ENCODE peak calls at places on chromosome 13, in nine cellular contexts. One of them, this sample, is unnamed.

GRCh38 chr13:99083976-99084375 is 106.1 kb upstream of the DOCK9 start:
- DNase-seq in upper lobe of right lung: no peak
- DNase-seq in pancreas: no peak
- DNase-seq in H9: no peak
- DNase-seq in esophagus squamous epithelium: no peak
- DNase-seq in AG04450: no peak
- DNase-seq in MM.1S: peak; percentile 57
- DNase-seq in thoracic aorta: no peak
- DNase-seq in Panc1: no peak
- DNase-seq in this sample: no peak

GRCh38 chr13:31739226-31739625 is at the start of gene RXFP2:
- DNase-seq in AG04450: no peak
- DNase-seq in upper lobe of right lung: no peak
- DNase-seq in MM.1S: no peak
- DNase-seq in thoracic aorta: no peak
- DNase-seq in H9: no peak
- DNase-seq in esophagus squamous epithelium: no peak
- DNase-seq in Panc1: no peak
- DNase-seq in pancreas: no peak
- DNase-seq in this sample: no peak

GRCh38 chr13:98447881-98448641 is 128.8 kb downstream of the STK24 start:
- DNase-seq in pancreas: no peak
- DNase-seq in Panc1: no peak
- DNase-seq in thoracic aorta: no peak
- DNase-seq in H9: peak; percentile 76
- DNase-seq in esophagus squamous epithelium: no peak
- DNase-seq in AG04450: no peak
- DNase-seq in MM.1S: no peak
- DNase-seq in upper lobe of right lung: peak; percentile 63
- DNase-seq in this sample: no peak

GRCh38 chr13:51271528-51272070 is 49.4 kb downstream of the FAM124A start:
- DNase-seq in MM.1S: no peak
- DNase-seq in Panc1: no peak
- DNase-seq in upper lobe of right lung: no peak
- DNase-seq in pancreas: no peak
- DNase-seq in H9: peak; percentile 13
- DNase-seq in esophagus squamous epithelium: no peak
- DNase-seq in AG04450: no peak
- DNase-seq in thoracic aorta: no peak
- DNase-seq in this sample: no peak

GRCh38 chr13:97274782-97275252 is 52.7 kb downstream of the MBNL2 start:
- DNase-seq in Panc1: no peak
- DNase-seq in esophagus squamous epithelium: no peak
- DNase-seq in upper lobe of right lung: no peak
- DNase-seq in thoracic aorta: no peak
- DNase-seq in MM.1S: no peak
- DNase-seq in pancreas: no peak
- DNase-seq in H9: no peak
- DNase-seq in AG04450: no peak
- DNase-seq in this sample: no peak

GRCh38 chr13:76231522-76232167 is 595.5 kb downstream of the LMO7 start:
- DNase-seq in Panc1: no peak
- DNase-seq in esophagus squamous epithelium: no peak
- DNase-seq in upper lobe of right lung: no peak
- DNase-seq in AG04450: no peak
- DNase-seq in pancreas: no peak
- DNase-seq in thoracic aorta: no peak
- DNase-seq in MM.1S: no peak
- DNase-seq in H9: peak; percentile 31
- DNase-seq in this sample: no peak

GRCh38 chr13:98333481-98333880 is 156.4 kb upstream of the RNF113B start:
- DNase-seq in H9: no peak
- DNase-seq in MM.1S: no peak
- DNase-seq in AG04450: no peak
- DNase-seq in pancreas: no peak
- DNase-seq in esophagus squamous epithelium: no peak
- DNase-seq in upper lobe of right lung: no peak
- DNase-seq in thoracic aorta: no peak
- DNase-seq in Panc1: no peak
- DNase-seq in this sample: no peak

GRCh38 chr13:99203601-99204579 is 3.2 kb downstream of the UBAC2 start:
- DNase-seq in thoracic aorta: no peak
- DNase-seq in AG04450: no peak
- DNase-seq in MM.1S: no peak
- DNase-seq in esophagus squamous epithelium: no peak
- DNase-seq in H9: no peak
- DNase-seq in Panc1: no peak
- DNase-seq in pancreas: no peak
- DNase-seq in upper lobe of right lung: no peak
- DNase-seq in this sample: no peak

GRCh38 chr13:79678100-79678499 is 197.1 kb downstream of the NDFIP2 start:
- DNase-seq in upper lobe of right lung: no peak
- DNase-seq in thoracic aorta: no peak
- DNase-seq in AG04450: no peak
- DNase-seq in Panc1: no peak
- DNase-seq in MM.1S: no peak
- DNase-seq in H9: no peak
- DNase-seq in esophagus squamous epithelium: no peak
- DNase-seq in pancreas: no peak
- DNase-seq in this sample: no peak

GRCh38 chr13:25977216-25977615 is 74.6 kb downstream of the SHISA2 start:
- DNase-seq in pancreas: no peak
- DNase-seq in AG04450: no peak
- DNase-seq in H9: peak; percentile 94
- DNase-seq in thoracic aorta: no peak
- DNase-seq in upper lobe of right lung: no peak
- DNase-seq in esophagus squamous epithelium: no peak
- DNase-seq in MM.1S: no peak
- DNase-seq in Panc1: no peak
- DNase-seq in this sample: no peak

GRCh38 chr13:30863796-30864195 is 42.3 kb upstream of the MEDAG start:
- DNase-seq in H9: peak; percentile 45
- DNase-seq in esophagus squamous epithelium: no peak
- DNase-seq in AG04450: no peak
- DNase-seq in MM.1S: no peak
- DNase-seq in pancreas: no peak
- DNase-seq in Panc1: no peak
- DNase-seq in thoracic aorta: no peak
- DNase-seq in upper lobe of right lung: no peak
- DNase-seq in this sample: no peak

GRCh38 chr13:29562762-29563161 is 32.7 kb downstream of the SLC7A1 start:
- DNase-seq in thoracic aorta: no peak
- DNase-seq in Panc1: no peak
- DNase-seq in esophagus squamous epithelium: no peak
- DNase-seq in pancreas: no peak
- DNase-seq in H9: no peak
- DNase-seq in upper lobe of right lung: no peak
- DNase-seq in MM.1S: no peak
- DNase-seq in AG04450: no peak
- DNase-seq in this sample: no peak

GRCh38 chr13:86870388-86870966 is 800.7 kb upstream of the SLITRK5 start:
- DNase-seq in pancreas: no peak
- DNase-seq in H9: no peak
- DNase-seq in upper lobe of right lung: no peak
- DNase-seq in esophagus squamous epithelium: no peak
- DNase-seq in Panc1: no peak
- DNase-seq in AG04450: no peak
- DNase-seq in thoracic aorta: no peak
- DNase-seq in MM.1S: no peak
- DNase-seq in this sample: no peak

GRCh38 chr13:36907801-36908200 is 12.2 kb downstream of the SMAD9 start:
- DNase-seq in MM.1S: no peak
- DNase-seq in Panc1: no peak
- DNase-seq in upper lobe of right lung: no peak
- DNase-seq in H9: no peak
- DNase-seq in esophagus squamous epithelium: no peak
- DNase-seq in AG04450: no peak
- DNase-seq in thoracic aorta: no peak
- DNase-seq in pancreas: no peak
- DNase-seq in this sample: no peak

DNA sequence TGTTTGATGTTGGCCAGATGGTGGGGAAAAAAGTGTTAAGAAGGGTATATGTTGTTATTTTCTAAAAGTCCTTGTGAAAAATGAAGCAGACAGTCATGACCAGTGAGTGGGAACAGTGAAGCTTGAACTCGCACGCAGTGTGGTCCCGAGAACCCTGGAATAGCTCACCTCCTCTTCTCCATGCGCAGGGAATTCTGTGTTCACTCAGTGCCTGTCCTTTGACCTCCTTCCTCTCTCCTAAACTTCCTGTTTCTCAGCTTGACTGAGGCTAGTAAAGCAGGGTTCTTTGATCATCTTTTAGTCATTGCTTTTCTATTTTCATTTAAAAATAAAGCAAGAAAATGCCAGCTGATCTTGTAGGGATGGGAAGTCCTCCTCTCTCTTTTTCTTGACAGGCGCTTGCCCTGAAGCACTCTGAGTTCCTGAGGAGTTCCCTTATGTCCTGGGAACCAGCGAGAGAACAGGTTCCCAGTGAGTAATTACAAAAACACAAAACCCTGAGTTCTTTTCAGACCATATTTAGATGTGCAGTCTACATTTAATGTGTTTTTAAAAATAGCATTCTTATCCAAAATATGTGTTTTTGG is 62.8 kb downstream of the ARHGEF7 start:
- DNase-seq in MM.1S: no peak
- DNase-seq in thoracic aorta: no peak
- DNase-seq in AG04450: no peak
- DNase-seq in pancreas: no peak
- DNase-seq in Panc1: no peak
- DNase-seq in upper lobe of right lung: no peak
- DNase-seq in esophagus squamous epithelium: no peak
- DNase-seq in H9: no peak
- DNase-seq in this sample: no peak
- H3K27ac ChIP-seq in MM.1S: no peak overlapping the region
- H3K27ac ChIP-seq in thoracic aorta: peak overlapping the region; percentile 97
- H3K27ac ChIP-seq in AG04450: peak overlapping the region; percentile 43
- H3K27ac ChIP-seq in pancreas: peak overlapping the region; percentile 19
- H3K27ac ChIP-seq in Panc1: no peak overlapping the region
- H3K27ac ChIP-seq in upper lobe of right lung: peak overlapping the region; percentile 63
- H3K27ac ChIP-seq in esophagus squamous epithelium: peak overlapping the region; percentile 79
- H3K27ac ChIP-seq in H9: no peak overlapping the region
- H3K27ac ChIP-seq in this sample: peak overlapping the region; percentile 91

DNA sequence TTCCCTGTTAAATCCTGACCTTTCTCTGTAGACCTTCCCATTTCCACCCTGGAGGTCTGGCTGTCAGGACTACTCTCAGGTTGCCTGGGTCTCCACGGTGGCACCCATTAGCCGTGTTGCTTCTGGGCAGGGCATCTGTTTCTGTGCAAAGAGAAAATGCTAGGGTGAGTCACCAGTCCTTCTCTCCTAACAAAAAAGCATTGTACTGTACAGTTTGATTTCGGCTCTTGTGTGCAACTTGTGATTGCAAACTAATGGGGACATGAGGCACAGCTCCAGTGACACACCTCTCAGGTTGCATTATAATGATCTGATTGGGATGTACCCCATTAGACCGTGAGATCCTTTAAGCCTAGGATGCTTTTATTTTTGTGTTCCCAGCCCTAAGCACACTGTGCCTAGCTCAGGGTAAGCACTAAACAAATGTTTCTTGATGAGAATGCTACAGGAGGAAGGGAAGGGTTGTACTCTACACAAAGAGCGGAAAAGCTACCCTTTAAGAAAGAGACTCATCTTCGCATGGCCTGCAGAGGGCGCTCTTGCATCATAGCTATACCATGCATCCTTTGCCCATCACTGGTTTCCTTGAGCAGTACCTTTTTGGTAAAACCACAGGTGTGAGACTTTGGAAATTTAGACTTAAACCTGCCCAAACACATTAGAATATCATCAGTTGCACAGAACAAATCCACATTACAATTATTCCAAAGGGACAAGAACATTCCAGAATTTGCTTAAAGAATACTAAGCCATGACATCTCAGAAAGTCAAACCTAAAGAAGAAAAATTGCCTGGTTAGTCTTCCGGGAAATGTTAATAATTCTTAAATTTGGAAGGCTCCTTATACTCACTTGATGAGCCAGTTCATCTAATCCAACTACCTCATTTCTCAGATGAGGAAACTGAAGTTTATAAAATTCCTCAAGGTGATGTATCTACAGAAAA is 20.3 kb upstream of the TRIM13 start:
- DNase-seq in Panc1: peak; percentile 59
- DNase-seq in esophagus squamous epithelium: peak; percentile 2
- DNase-seq in thoracic aorta: no peak
- DNase-seq in H9: peak; percentile 70
- DNase-seq in pancreas: peak; percentile 77
- DNase-seq in upper lobe of right lung: peak; percentile 76
- DNase-seq in MM.1S: peak; percentile 47
- DNase-seq in AG04450: peak; percentile 34
- DNase-seq in this sample: peak; percentile 69
- TF ChIP-seq CTCF in Panc1: peak; percentile 85
- TF ChIP-seq CTCF in esophagus squamous epithelium: peak; percentile 78
- TF ChIP-seq CTCF in thoracic aorta: peak; percentile 77
- TF ChIP-seq CTCF in H9: peak; percentile 94
- TF ChIP-seq CTCF in pancreas: peak; percentile 79
- TF ChIP-seq CTCF in upper lobe of right lung: peak; percentile 92
- TF ChIP-seq CTCF in MM.1S: peak; percentile 62
- TF ChIP-seq CTCF in AG04450: peak; percentile 92
- TF ChIP-seq CTCF in this sample: peak; percentile 76

GRCh38 chr13:100610399-100611347 is 22.1 kb upstream of the GGACT start:
- DNase-seq in thoracic aorta: no peak
- DNase-seq in AG04450: no peak
- DNase-seq in esophagus squamous epithelium: no peak
- DNase-seq in upper lobe of right lung: no peak
- DNase-seq in H9: no peak
- DNase-seq in Panc1: no peak
- DNase-seq in MM.1S: no peak
- DNase-seq in pancreas: no peak
- DNase-seq in this sample: no peak
- H3K27ac ChIP-seq in thoracic aorta: no peak overlapping the region
- H3K27ac ChIP-seq in AG04450: no peak overlapping the region
- H3K27ac ChIP-seq in esophagus squamous epithelium: no peak overlapping the region
- H3K27ac ChIP-seq in upper lobe of right lung: no peak overlapping the region
- H3K27ac ChIP-seq in H9: no peak overlapping the region
- H3K27ac ChIP-seq in Panc1: no peak overlapping the region
- H3K27ac ChIP-seq in MM.1S: no peak overlapping the region
- H3K27ac ChIP-seq in pancreas: no peak overlapping the region
- H3K27ac ChIP-seq in this sample: peak overlapping the region; percentile 28

DNA sequence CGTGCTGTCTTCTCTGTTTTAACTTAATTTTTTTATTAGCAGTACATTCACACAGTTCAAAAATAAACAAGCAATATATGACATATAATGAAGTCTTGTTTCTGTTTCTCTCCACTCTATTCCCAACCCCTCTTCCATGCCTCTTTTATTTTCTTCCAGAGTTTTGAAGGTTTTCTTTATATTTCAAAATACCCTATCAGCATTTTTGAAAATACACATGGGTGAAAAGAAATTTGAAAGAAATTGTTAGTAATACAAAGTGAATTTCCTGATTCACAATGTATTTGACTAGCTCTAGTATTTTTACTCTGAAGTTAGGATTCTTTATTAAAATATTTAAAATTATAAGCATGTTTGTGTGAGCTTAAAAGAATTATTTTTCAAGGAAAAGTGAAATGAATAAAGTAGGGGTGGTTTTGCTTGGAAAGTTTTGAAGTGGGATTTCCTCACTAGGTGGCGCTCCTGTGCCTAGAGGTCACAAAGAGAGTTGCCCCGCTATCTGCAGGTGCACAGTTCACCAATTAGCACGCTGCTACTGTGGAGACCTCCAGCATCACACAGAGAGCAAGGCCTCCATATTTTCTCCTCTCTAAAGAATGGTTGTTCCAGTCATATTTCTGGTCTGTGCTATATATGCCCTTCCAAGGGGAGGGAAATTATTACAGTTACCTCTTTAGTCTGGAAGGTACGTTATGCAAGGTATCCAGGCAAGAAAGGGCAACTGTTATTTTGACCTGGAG is 37.6 kb downstream of the SOX21 start:
- DNase-seq in MM.1S: peak; percentile 68
- DNase-seq in pancreas: no peak
- DNase-seq in Panc1: peak; percentile 38
- DNase-seq in AG04450: no peak
- DNase-seq in thoracic aorta: no peak
- DNase-seq in esophagus squamous epithelium: no peak
- DNase-seq in upper lobe of right lung: no peak
- DNase-seq in H9: peak; percentile 67
- DNase-seq in this sample: peak; percentile 29
- TF ChIP-seq CTCF in MM.1S: peak; percentile 64
- TF ChIP-seq CTCF in pancreas: peak; percentile 55
- TF ChIP-seq CTCF in Panc1: peak; percentile 83
- TF ChIP-seq CTCF in AG04450: peak; percentile 76
- TF ChIP-seq CTCF in thoracic aorta: no peak
- TF ChIP-seq CTCF in esophagus squamous epithelium: peak; percentile 58
- TF ChIP-seq CTCF in upper lobe of right lung: peak; percentile 73
- TF ChIP-seq CTCF in H9: peak; percentile 93
- TF ChIP-seq CTCF in this sample: peak; percentile 75

This sample was measured in dorsolateral prefrontal cortex.